ENCODE peak calls at places on chromosome 13, in nine cellular contexts. F is adrenal gland, K is ovary, B is pancreas, A is heart right ventricle, W is cardiac muscle cell, I is heart left ventricle, G is mammary epithelial cell, H is testis. Y is an unnamed sample.

GRCh38 chr13:34671136-34671535 is 270.9 kb upstream of the NBEA start:
- DNase-seq in F (peak; percentile 87), K (no peak), B (no peak), A (peak; percentile 70), W (no peak), I (peak; percentile 53), G (no peak), H (no peak), Y (no peak)

GRCh38 chr13:70237131-70237530 is 128.9 kb upstream of the KLHL1 start:
- DNase-seq in F (no peak), K (no peak), B (no peak), A (no peak), W (no peak), I (no peak), G (no peak), H (no peak), Y (no peak)

GRCh38 chr13:22298530-22298929 is 627.7 kb downstream of the FGF9 start:
- DNase-seq in F (no peak), K (no peak), B (no peak), A (no peak), W (no peak), I (no peak), G (no peak), H (no peak), Y (no peak)

GRCh38 chr13:43379738-43380137 is 356.4 kb downstream of the DNAJC15 start:
- DNase-seq in F (no peak), K (no peak), B (no peak), A (no peak), W (no peak), I (no peak), G (no peak), H (no peak), Y (no peak)

GRCh38 chr13:43872181-43872580 is 7.4 kb downstream of the CCDC122 start:
- DNase-seq in F (no peak), K (no peak), B (no peak), A (no peak), W (peak; percentile 58), I (no peak), G (no peak), H (no peak), Y (no peak)

GRCh38 chr13:28097503-28097902 is 2.9 kb downstream of the FLT3 start:
- DNase-seq in F (no peak), K (no peak), B (no peak), A (no peak), W (no peak), I (no peak), G (no peak), H (no peak), Y (no peak)

GRCh38 chr13:27808866-27809546 is 16.7 kb downstream of the GSX1 start:
- DNase-seq in F (no peak), K (no peak), B (no peak), A (no peak), W (no peak), I (no peak), G (peak; percentile 94), H (no peak), Y (no peak)

GRCh38 chr13:44103721-44104490 is 224.2 kb downstream of the LACC1 start:
- DNase-seq in F (no peak), K (peak; percentile 34), B (no peak), A (no peak), W (no peak), I (no peak), G (peak; percentile 66), H (peak; percentile 32), Y (no peak)

GRCh38 chr13:23367907-23368306 is 65.6 kb downstream of the SACS start:
- DNase-seq in F (no peak), K (no peak), B (no peak), A (no peak), W (no peak), I (no peak), G (no peak), H (no peak), Y (no peak)

GRCh38 chr13:38819053-38819452 is 132.2 kb downstream of the FREM2 start:
- DNase-seq in F (no peak), K (peak; percentile 21), B (no peak), A (no peak), W (no peak), I (no peak), G (peak; percentile 57), H (no peak), Y (peak; percentile 17)

GRCh38 chr13:42330991-42331390 is 59.0 kb downstream of the AKAP11 start:
- DNase-seq in F (no peak), K (no peak), B (no peak), A (no peak), W (no peak), I (no peak), G (no peak), H (no peak), Y (no peak)

GRCh38 chr13:92802776-92803175 is 423.8 kb upstream of the GPC6 start:
- DNase-seq in F (no peak), K (no peak), B (no peak), A (no peak), W (no peak), I (no peak), G (no peak), H (no peak), Y (no peak)

GRCh38 chr13:91406619-91407018 is 8.2 kb downstream of the GPC5 start:
- DNase-seq in F (no peak), K (no peak), B (no peak), A (no peak), W (no peak), I (no peak), G (peak; percentile 21), H (peak; percentile 17), Y (no peak)

GRCh38 chr13:20873348-20873747 is 29.2 kb downstream of the XPO4 start:
- DNase-seq in F (no peak), K (no peak), B (no peak), A (no peak), W (no peak), I (no peak), G (peak; percentile 54), H (no peak), Y (no peak)

DNA sequence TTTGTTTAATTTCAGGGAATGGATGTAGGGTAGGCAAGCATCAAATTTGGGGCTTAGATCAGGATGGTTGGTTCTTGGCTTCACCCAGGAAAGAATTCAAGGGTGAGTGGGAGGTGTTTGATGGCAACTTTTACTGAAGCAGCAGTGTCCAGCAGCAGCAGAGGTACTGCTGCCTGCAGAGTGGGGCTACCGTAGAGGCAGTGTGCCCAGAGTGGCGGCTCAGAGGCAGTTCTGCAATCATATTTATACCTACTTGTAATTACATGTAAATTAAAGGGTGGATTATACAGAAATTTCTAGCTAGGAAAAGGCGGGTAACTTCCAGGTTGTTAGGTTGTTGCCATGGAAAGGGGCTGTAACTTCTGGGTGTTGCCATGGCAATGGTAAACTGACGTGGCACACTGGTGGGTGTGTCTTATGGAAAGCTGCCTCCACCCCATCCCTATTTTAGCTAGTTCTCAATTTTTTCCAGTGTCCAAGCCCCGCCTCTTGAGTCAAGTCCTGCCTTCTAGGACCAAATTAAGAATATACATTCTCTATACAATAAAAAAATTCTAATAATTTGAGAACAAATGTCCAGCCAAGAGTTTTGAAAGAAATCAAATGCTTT is 816.8 kb downstream of the DIAPH3 start:
- DNase-seq in F (no peak), K (no peak), B (no peak), A (no peak), W (no peak), I (no peak), G (no peak), H (no peak), Y (no peak)
- H3K27ac ChIP-seq in F (no peak overlapping the region), K (no peak overlapping the region), B (no peak overlapping the region), A (peak overlapping the region; percentile 14), W (no peak overlapping the region), I (no peak overlapping the region), G (no peak overlapping the region), H (no peak overlapping the region), Y (no peak overlapping the region)

GRCh38 chr13:68304287-68304893 is 1074.3 kb upstream of the PCDH9 start:
- DNase-seq in F (no peak), K (no peak), B (no peak), A (no peak), W (peak; percentile 51), I (no peak), G (peak; percentile 9), H (no peak), Y (no peak)
- TF ChIP-seq CTCF in F (peak; percentile 63), K (no peak), B (peak; percentile 35), A (peak; percentile 44), W (peak; percentile 30), I (peak; percentile 27), G (peak; percentile 61), H (peak; percentile 48), Y (no peak)

GRCh38 chr13:113895436-113895835 is 31.6 kb upstream of the GAS6 start:
- DNase-seq in F (no peak), K (no peak), B (no peak), A (no peak), W (no peak), I (no peak), G (no peak), H (no peak), Y (no peak)

GRCh38 chr13:113898391-113898790 is 34.5 kb upstream of the GAS6 start:
- DNase-seq in F (no peak), K (no peak), B (no peak), A (no peak), W (no peak), I (no peak), G (no peak), H (no peak), Y (peak; percentile 8)

GRCh38 chr13:113900646-113901045 is 36.8 kb upstream of the GAS6 start:
- DNase-seq in F (no peak), K (no peak), B (no peak), A (no peak), W (no peak), I (no peak), G (no peak), H (no peak), Y (peak; percentile 9)

GRCh38 chr13:113897161-113897560 is 33.3 kb upstream of the GAS6 start:
- DNase-seq in F (no peak), K (no peak), B (no peak), A (no peak), W (no peak), I (no peak), G (peak; percentile 94), H (no peak), Y (peak; percentile 7)

DNA sequence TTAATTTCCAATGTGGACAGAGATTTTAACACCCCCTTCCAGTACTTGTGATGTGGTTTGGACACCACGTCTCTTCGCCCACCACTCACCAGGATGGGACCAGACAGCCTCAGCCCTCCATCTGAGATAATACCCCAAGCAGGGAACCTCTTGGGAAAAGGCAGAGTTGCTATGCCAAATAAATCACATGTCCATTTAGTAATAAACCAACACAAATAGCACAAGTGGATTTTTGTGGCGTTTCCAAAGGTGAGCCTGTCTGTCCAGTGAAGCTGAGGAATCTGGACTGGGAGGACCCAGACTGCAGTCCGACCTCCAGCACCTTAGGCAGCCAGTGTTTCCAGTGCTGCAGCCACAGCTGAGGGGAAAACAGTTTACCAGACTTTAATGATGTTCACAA is 34.1 kb upstream of the GAS6 start:
- DNase-seq in F (no peak), K (no peak), B (no peak), A (no peak), W (no peak), I (no peak), G (no peak), H (no peak), Y (no peak)
- H3K27ac ChIP-seq in F (no peak overlapping the region), K (no peak overlapping the region), B (no peak overlapping the region), A (no peak overlapping the region), W (no peak overlapping the region), I (no peak overlapping the region), G (peak overlapping the region; percentile 87), H (no peak overlapping the region), Y (no peak overlapping the region)

DNA sequence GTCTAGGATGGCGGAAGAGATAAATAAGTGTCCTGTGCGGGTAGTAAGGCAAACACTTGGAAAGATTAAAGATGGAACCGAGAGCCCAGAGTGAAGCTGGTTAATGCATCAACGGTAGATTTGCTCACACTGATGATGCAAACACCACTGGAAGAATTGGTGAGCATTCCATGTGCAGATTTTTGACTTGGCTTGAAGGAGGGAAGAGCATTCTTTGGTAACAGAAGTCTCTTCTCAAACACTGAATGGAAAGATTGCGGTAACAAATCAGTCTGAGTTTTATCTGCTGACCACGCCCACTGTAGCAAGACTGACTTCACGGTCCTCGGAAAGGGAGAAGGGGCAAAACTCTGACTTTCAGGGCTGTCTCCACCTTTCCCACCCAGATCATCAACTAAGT is 112.5 kb downstream of the COL4A1 start:
- DNase-seq in F (no peak), K (no peak), B (no peak), A (no peak), W (no peak), I (no peak), G (no peak), H (no peak), Y (no peak)
- TF ChIP-seq CTCF in F (no peak), K (no peak), B (no peak), A (no peak), W (no peak), I (no peak), G (no peak), H (no peak), Y (no peak)